ENCODE peak calls at places on chromosomes 4 and X, in six cellular contexts. M, I, C, F, P and Y are unnamed samples.

GRCh38 chrX:139077303-139078131 is 366.0 kb upstream of the FGF13 start:
- DNase-seq in M (no peak), I (no peak), C (peak), F (no peak), P (peak), Y (no peak)

GRCh38 chr4:24802648-24803047 is 7.3 kb downstream of the SOD3 start:
- DNase-seq in M (no peak), I (no peak), C (no peak), F (no peak), P (no peak), Y (no peak)

GRCh38 chrX:155966876-155967275 is 30.6 kb upstream of the IL9R start:
- DNase-seq in M (peak), I (no peak), C (peak), F (no peak), P (no peak), Y (no peak)

GRCh38 chr4:70505152-70505748 is 13.1 kb upstream of the AMTN start:
- DNase-seq in M (peak), I (peak), C (peak), F (peak), P (peak), Y (peak)

GRCh38 chr4:40306203-40306602 is 28.9 kb upstream of the CHRNA9 start:
- DNase-seq in M (no peak), I (no peak), C (no peak), F (no peak), P (no peak), Y (no peak)

GRCh38 chrX:3576886-3577516 is 136.4 kb downstream of the PRKX start:
- DNase-seq in M (no peak), I (peak), C (peak), F (no peak), P (no peak), Y (no peak)

GRCh38 chr4:98468744-98469143 is 189.7 kb downstream of the TSPAN5 start:
- DNase-seq in M (no peak), I (peak), C (peak), F (no peak), P (no peak), Y (peak)

GRCh38 chr4:77802406-77802805 is 16.8 kb downstream of the CNOT6L start:
- DNase-seq in M (no peak), I (no peak), C (no peak), F (no peak), P (no peak), Y (no peak)

GRCh38 chr4:71545168-71545567 is 206.3 kb downstream of the SLC4A4 start:
- DNase-seq in M (no peak), I (no peak), C (peak), F (no peak), P (no peak), Y (no peak)

GRCh38 chrX:67726028-67726427 is 182.2 kb downstream of the AR start:
- DNase-seq in M (no peak), I (no peak), C (no peak), F (no peak), P (no peak), Y (no peak)

GRCh38 chr4:112552668-112553067 is 36.7 kb upstream of the NEUROG2 start:
- DNase-seq in M (no peak), I (no peak), C (peak), F (no peak), P (peak), Y (no peak)

GRCh38 chr4:4858527-4858926 is 938 bp upstream of the MSX1 start:
- DNase-seq in M (no peak), I (no peak), C (no peak), F (no peak), P (no peak), Y (no peak)

GRCh38 chrX:154799554-154800348 is 5.5 kb downstream of the MPP1 start:
- DNase-seq in M (no peak), I (no peak), C (no peak), F (peak), P (no peak), Y (no peak)

GRCh38 chrX:53280703-53281320 is 572 bp downstream of the IQSEC2 start:
- DNase-seq in M (no peak), I (peak), C (peak), F (peak), P (peak), Y (no peak)

GRCh38 chr4:117491531-117491930 is 406.2 kb upstream of the TRAM1L1 start:
- DNase-seq in M (no peak), I (no peak), C (no peak), F (no peak), P (no peak), Y (no peak)

GRCh38 chr4:112213091-112213490 is 18.5 kb upstream of the AP1AR start:
- DNase-seq in M (no peak), I (peak), C (peak), F (peak), P (no peak), Y (no peak)

GRCh38 chrX:13165747-13166146 is 121.3 kb upstream of the FAM9C start:
- DNase-seq in M (no peak), I (no peak), C (no peak), F (no peak), P (no peak), Y (no peak)

GRCh38 chrX:123713434-123713833 is 19.4 kb downstream of the THOC2 start:
- DNase-seq in M (no peak), I (no peak), C (no peak), F (no peak), P (no peak), Y (no peak)
- H3K27ac ChIP-seq in M (no peak), I (no peak), C (peak), F (no peak), P (no peak), Y (no peak)

GRCh38 chrX:119537487-119537886 is 27.7 kb downstream of the STEEP1 start:
- DNase-seq in M (no peak), I (no peak), C (no peak), F (no peak), P (no peak), Y (no peak)
- H3K27ac ChIP-seq in M (no peak), I (no peak), C (peak), F (no peak), P (no peak), Y (no peak)

GRCh38 chr4:113960684-113961321 is 18.6 kb downstream of the ARSJ start:
- DNase-seq in M (no peak), I (no peak), C (no peak), F (no peak), P (no peak), Y (no peak)

GRCh38 chr4:113955948-113956347 is 23.5 kb downstream of the ARSJ start:
- DNase-seq in M (no peak), I (no peak), C (no peak), F (no peak), P (no peak), Y (no peak)

GRCh38 chr4:113957961-113958360 is 21.5 kb downstream of the ARSJ start:
- DNase-seq in M (no peak), I (no peak), C (no peak), F (no peak), P (no peak), Y (no peak)

GRCh38 chr4:113961322-113961698 is 18.1 kb downstream of the ARSJ start:
- DNase-seq in M (no peak), I (no peak), C (peak), F (no peak), P (no peak), Y (no peak)

GRCh38 chr4:113958766-113959540 is 20.5 kb downstream of the ARSJ start:
- DNase-seq in M (no peak), I (no peak), C (peak), F (no peak), P (peak), Y (no peak)
- H3K27ac ChIP-seq in M (no peak), I (no peak), C (peak), F (peak), P (peak), Y (no peak)

DNA sequence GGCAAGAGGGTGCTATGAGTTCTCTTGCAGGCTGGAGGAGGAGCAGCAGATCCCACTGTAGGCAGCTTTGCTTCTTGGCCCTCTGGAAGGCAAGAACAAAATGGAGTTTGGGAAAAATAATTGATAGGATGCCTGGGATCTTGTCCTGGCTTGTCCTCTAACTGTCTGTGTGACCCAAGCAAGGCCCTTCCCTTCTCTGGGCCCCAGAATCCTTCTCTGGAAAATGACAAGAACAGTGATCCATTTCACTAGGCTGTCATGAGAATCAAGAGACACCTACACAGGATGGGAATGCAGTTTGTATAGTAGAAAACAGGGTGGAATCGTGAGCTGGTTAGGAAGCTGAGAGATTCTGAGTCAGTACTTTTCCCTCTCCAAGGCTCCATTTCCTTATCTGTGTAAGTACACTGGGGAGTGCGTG is 133.3 kb downstream of the PJA1 start:
- DNase-seq in M (no peak), I (no peak), C (peak), F (no peak), P (peak), Y (no peak)
- H3K27ac ChIP-seq in M (no peak), I (no peak), C (no peak), F (no peak), P (peak), Y (no peak)

GRCh38 chrX:22462959-22463358 is 190.2 kb downstream of the CBLL2 start:
- DNase-seq in M (no peak), I (no peak), C (no peak), F (no peak), P (no peak), Y (no peak)

DNA sequence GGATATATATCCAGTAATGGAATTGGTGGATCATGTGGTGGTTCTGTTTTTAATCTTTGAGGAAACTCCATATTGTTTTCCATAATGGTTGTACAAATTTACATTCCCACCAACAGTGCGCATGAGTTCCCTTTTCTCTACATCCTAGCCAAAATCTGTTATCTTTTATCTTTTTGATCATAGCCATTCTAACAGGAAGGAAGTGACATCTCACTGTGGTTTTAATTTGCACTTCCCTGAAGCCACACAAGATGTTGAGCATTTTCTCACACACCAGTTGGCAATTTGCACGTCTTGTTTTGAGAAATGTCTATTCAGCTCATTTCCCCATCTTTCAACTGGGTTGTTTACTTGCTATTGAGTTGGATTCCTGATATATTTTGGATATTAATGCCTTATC is 194.9 kb downstream of the CBLL2 start:
- DNase-seq in M (no peak), I (no peak), C (no peak), F (no peak), P (no peak), Y (no peak)
- H3K27ac ChIP-seq in M (no peak), I (no peak), C (no peak), F (no peak), P (no peak), Y (no peak)

DNA sequence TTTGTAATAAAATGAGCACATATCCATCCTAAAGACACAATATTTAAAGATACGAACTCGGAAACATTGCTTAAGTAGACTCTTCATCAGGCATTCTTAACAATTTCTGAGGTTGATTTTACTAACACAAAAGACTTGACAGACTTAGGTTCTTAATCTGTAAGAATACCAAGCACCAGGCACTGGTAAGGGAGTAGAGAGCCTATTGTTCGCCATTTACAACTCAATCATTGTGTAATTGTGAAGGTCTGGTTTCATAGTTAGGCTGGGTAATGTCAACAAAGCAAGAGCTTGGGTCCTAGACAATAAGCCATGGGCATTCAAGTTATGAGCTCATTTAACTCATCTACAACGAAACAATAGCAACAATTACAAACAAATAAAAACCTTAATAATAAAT is 664.2 kb upstream of the PCDH7 start:
- DNase-seq in M (no peak), I (no peak), C (no peak), F (no peak), P (no peak), Y (no peak)
- H3K27ac ChIP-seq in M (no peak), I (no peak), C (no peak), F (no peak), P (no peak), Y (peak)

GRCh38 chr4:185566972-185567749 is 31.9 kb upstream of the PDLIM3 start:
- DNase-seq in M (no peak), I (peak), C (peak), F (no peak), P (peak), Y (peak)

GRCh38 chr4:185566425-185566824 is 31.1 kb upstream of the PDLIM3 start:
- DNase-seq in M (no peak), I (peak), C (no peak), F (no peak), P (no peak), Y (no peak)

GRCh38 chr4:185565696-185566095 is 30.4 kb upstream of the PDLIM3 start:
- DNase-seq in M (no peak), I (no peak), C (no peak), F (no peak), P (no peak), Y (no peak)

GRCh38 chr4:185570727-185571126 is 35.4 kb upstream of the PDLIM3 start:
- DNase-seq in M (no peak), I (no peak), C (no peak), F (no peak), P (no peak), Y (no peak)

DNA sequence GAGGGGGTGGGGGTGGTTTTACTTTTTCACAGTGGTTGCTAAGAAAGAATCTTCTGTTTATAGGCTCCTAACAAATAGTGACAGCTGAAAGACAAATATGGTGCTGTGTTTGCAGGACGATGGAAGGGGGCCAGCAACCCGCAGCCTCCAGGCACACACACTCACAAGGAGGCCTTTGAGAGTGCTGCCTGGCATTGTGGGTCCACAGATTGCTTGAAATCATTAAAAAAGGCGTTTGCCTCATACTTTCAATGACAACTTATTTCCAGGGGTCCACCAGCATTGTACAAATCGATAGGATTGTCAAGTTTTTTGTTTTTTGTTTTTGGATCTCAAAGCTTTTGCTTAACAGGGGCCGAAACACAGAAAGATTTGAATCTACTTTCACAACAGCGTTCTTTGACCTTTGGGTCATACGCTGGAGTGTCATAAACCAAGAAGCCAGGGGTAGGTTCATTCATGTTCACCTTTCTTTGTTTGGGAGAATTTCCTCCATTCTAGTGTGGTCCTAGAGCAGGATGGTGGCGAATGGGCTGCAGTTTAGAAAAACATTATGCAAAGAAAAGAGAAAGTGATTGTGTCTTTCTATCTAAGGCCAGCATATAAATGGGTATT is 32.6 kb upstream of the PDLIM3 start:
- DNase-seq in M (no peak), I (peak), C (peak), F (peak), P (no peak), Y (peak)
- H3K27ac ChIP-seq in M (no peak), I (peak), C (peak), F (peak), P (no peak), Y (peak)